ENCODE peak calls at places on chromosome 17, in seven cellular contexts. D, U, L, R, A, K and J are unnamed samples. For H3K9me3, the result is how much of the 10 kb centered on the place peaks cover.

GRCh38 chr17:63191610-63192009 is 225.6 kb downstream of the TANC2 start:
- DNase-seq in D (peak), U (no peak), L (no peak), R (no peak), A (no peak), K (no peak), J (no peak)

GRCh38 chr17:81200695-81201580 is 21.8 kb downstream of the CEP131 start:
- DNase-seq in D (peak), U (peak), L (peak), R (no peak), A (no peak), K (peak), J (peak)

GRCh38 chr17:47728214-47728877 is 4.7 kb upstream of the TBX21 start:
- DNase-seq in D (no peak), U (no peak), L (no peak), R (no peak), A (no peak), K (no peak), J (no peak)

GRCh38 chr17:8015957-8016631 is 13.7 kb downstream of the GUCY2D start:
- DNase-seq in D (no peak), U (no peak), L (no peak), R (no peak), A (peak), K (peak), J (no peak)

GRCh38 chr17:57600092-57600491 is 145.0 kb downstream of the CCDC182 start:
- DNase-seq in D (no peak), U (no peak), L (peak), R (no peak), A (no peak), K (no peak), J (no peak)

GRCh38 chr17:57565119-57565635 is 179.9 kb downstream of the CCDC182 start:
- DNase-seq in D (no peak), U (no peak), L (no peak), R (no peak), A (no peak), K (no peak), J (no peak)

GRCh38 chr17:27631409-27631755 is 394 bp downstream of the LGALS9 start:
- DNase-seq in D (no peak), U (no peak), L (no peak), R (no peak), A (no peak), K (no peak), J (no peak)

GRCh38 chr17:73646409-73647305 is 2.4 kb upstream of the SDK2 start:
- DNase-seq in D (no peak), U (no peak), L (peak), R (no peak), A (peak), K (no peak), J (no peak)

GRCh38 chr17:802481-802880 is 20.3 kb downstream of the MRM3 start:
- DNase-seq in D (no peak), U (no peak), L (no peak), R (peak), A (no peak), K (no peak), J (no peak)

GRCh38 chr17:3888343-3889171 is 4.3 kb downstream of the CAMKK1 start:
- DNase-seq in D (peak), U (peak), L (no peak), R (peak), A (no peak), K (peak), J (peak)

GRCh38 chr17:2964831-2965230 is 98.6 kb downstream of the OR1D5 start:
- DNase-seq in D (no peak), U (no peak), L (no peak), R (no peak), A (no peak), K (no peak), J (no peak)

GRCh38 chr17:54956802-54957201 is 11.7 kb downstream of the COX11 start:
- DNase-seq in D (no peak), U (no peak), L (no peak), R (no peak), A (no peak), K (no peak), J (no peak)

GRCh38 chr17:61426482-61427304 is 25.5 kb upstream of the TBX4 start:
- DNase-seq in D (no peak), U (peak), L (no peak), R (no peak), A (no peak), K (no peak), J (no peak)

GRCh38 chr17:65868881-65869280 is 307.4 kb upstream of the AXIN2 start:
- DNase-seq in D (no peak), U (no peak), L (no peak), R (no peak), A (no peak), K (no peak), J (no peak)

GRCh38 chr17:73536700-73537680 is 107.3 kb downstream of the SDK2 start:
- DNase-seq in D (no peak), U (no peak), L (no peak), R (no peak), A (no peak), K (no peak), J (no peak)

GRCh38 chr17:4411201-4411600 is 22.5 kb upstream of the SPNS3 start:
- DNase-seq in D (no peak), U (no peak), L (no peak), R (no peak), A (no peak), K (no peak), J (no peak)

GRCh38 chr17:29096094-29096493 is 53.2 kb downstream of the PIPOX start:
- DNase-seq in D (no peak), U (no peak), L (no peak), R (no peak), A (no peak), K (no peak), J (no peak)

GRCh38 chr17:28567604-28568003 is 3.7 kb downstream of the PIGS start:
- DNase-seq in D (no peak), U (no peak), L (no peak), R (no peak), A (no peak), K (no peak), J (no peak)

GRCh38 chr17:15023589-15023988 is 241.5 kb downstream of the PMP22 start:
- DNase-seq in D (no peak), U (no peak), L (no peak), R (no peak), A (no peak), K (no peak), J (no peak)

GRCh38 chr17:63132509-63132911 is 166.5 kb downstream of the TANC2 start:
- DNase-seq in D (no peak), U (no peak), L (no peak), R (no peak), A (no peak), K (no peak), J (no peak)

GRCh38 chr17:21249911-21250703 is 3.1 kb downstream of the NATD1 start:
- DNase-seq in D (no peak), U (no peak), L (no peak), R (no peak), A (no peak), K (no peak), J (no peak)

GRCh38 chr17:49547566-49547965 is 28.1 kb upstream of the NXPH3 start:
- DNase-seq in D (no peak), U (no peak), L (no peak), R (peak), A (no peak), K (no peak), J (no peak)

GRCh38 chr17:48016112-48016511 is 21.5 kb downstream of the COPZ2 start:
- DNase-seq in D (no peak), U (peak), L (no peak), R (no peak), A (no peak), K (no peak), J (no peak)

GRCh38 chr17:48611213-48611612 is 396 bp upstream of the HOXB7 start:
- DNase-seq in D (no peak), U (peak), L (no peak), R (no peak), A (no peak), K (no peak), J (no peak)

GRCh38 chr17:6110592-6110991 is 40.4 kb downstream of the WSCD1 start:
- DNase-seq in D (no peak), U (no peak), L (no peak), R (no peak), A (no peak), K (no peak), J (no peak)

GRCh38 chr17:29571486-29571882 is 3.0 kb downstream of the TP53I13 start:
- DNase-seq in D (no peak), U (no peak), L (no peak), R (no peak), A (no peak), K (no peak), J (no peak)

GRCh38 chr17:79298801-79299200 is 224.2 kb downstream of the ENGASE start:
- DNase-seq in D (no peak), U (no peak), L (no peak), R (no peak), A (no peak), K (no peak), J (no peak)

GRCh38 chr17:77285594-77286390 is 145.0 kb downstream of the SEC14L1 start:
- DNase-seq in D (peak), U (peak), L (no peak), R (peak), A (no peak), K (peak), J (peak)

GRCh38 chr17:7633093-7633492 is 3.2 kb downstream of the SHBG start:
- DNase-seq in D (no peak), U (no peak), L (no peak), R (no peak), A (no peak), K (no peak), J (no peak)

GRCh38 chr17:16255481-16255901 is 38.5 kb downstream of the PIGL start:
- DNase-seq in D (peak), U (peak), L (no peak), R (peak), A (no peak), K (peak), J (no peak)

GRCh38 chr17:80953471-80954315 is 37.9 kb upstream of the CHMP6 start:
- DNase-seq in D (no peak), U (no peak), L (no peak), R (peak), A (no peak), K (no peak), J (no peak)

GRCh38 chr17:79927688-79928501 is 88.7 kb upstream of the CBX4 start:
- DNase-seq in D (no peak), U (no peak), L (peak), R (no peak), A (no peak), K (no peak), J (no peak)

DNA sequence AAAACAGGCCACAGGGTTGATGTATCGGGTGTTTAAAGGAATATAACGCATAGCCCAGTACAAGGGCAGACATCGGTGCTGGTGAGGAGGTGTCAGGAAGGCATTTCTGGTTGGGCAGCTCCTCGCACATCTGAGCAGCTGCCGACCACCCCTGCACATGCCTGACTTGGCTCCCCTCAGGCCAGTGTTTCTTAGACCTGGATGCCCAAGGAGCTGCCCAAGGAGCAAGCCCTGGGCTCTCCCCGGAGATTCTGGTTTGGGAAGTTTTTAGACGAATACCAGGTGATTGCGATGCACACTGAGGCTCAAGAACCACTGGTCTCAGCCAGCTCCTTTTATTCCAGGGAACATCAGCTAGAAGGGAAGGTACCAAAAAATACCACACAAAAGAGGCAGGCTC is 11.6 kb downstream of the WIPI1 start:
- DNase-seq in D (no peak), U (no peak), L (no peak), R (no peak), A (no peak), K (no peak), J (no peak)
- H3K27ac ChIP-seq in D (peak), U (no peak), L (no peak), R (no peak), A (no peak), K (peak), J (no peak)

DNA sequence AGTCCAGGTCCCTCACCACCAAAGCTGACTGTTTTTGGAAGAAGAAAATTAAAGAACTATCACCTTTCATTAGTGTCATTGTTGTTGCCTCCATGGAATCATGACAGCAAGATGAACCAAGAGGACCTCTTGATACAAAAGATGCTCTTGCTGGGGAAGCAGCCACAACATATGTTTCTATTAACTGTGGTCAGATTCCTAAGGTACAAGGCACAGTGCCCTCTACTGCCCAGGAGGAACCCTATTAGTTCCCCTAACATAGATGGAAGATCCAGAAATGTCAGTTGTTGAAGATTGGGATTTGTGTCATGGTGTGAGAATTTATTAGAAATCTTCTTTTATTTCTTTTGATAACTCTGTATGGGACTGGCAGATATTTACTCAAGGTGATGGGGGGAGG is 188.2 kb upstream of the ANKFN1 start:
- DNase-seq in D (no peak), U (no peak), L (no peak), R (no peak), A (no peak), K (no peak), J (no peak)
- TF ChIP-seq CTCF in D (no peak), U (no peak), L (no peak), R (no peak), A (no peak), K (no peak), J (no peak)

GRCh38 chr17:44687752-44688151 is 1.8 kb downstream of the CCDC43 start:
- DNase-seq in D (no peak), U (no peak), L (no peak), R (no peak), A (no peak), K (no peak), J (no peak)
- H3K9me3 ChIP-seq in D (under half), U (under half), L (under half), R (under half), A (under half), K (under half), J (under half)

GRCh38 chr17:38353084-38353604 is 1.5 kb downstream of the SOCS7 start:
- DNase-seq in D (no peak), U (no peak), L (no peak), R (no peak), A (no peak), K (no peak), J (no peak)
- H3K27ac ChIP-seq in D (peak), U (peak), L (no peak), R (no peak), A (no peak), K (peak), J (no peak)

DNA sequence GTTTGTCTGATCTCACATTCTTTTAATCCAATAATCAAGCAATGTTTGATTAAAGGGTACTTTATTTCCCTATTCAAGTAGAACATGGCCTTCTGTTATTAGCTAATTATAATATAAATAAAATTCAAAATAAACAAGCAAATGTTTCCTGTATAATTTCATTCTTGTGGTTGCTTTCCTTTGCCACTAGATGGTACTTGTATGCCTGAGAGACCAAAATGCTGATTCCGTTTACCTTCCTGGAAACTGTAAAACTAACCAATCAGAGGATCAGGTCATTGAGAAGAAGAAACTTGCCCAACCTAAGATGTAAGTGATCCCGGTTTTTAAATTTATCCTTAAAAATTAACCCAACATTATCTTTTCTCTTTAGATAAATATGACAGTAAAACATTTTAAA is 8.1 kb upstream of the ABCA5 start:
- DNase-seq in D (no peak), U (peak), L (no peak), R (no peak), A (no peak), K (no peak), J (no peak)
- TF ChIP-seq CTCF in D (peak), U (peak), L (peak), R (peak), A (peak), K (peak), J (peak)

DNA sequence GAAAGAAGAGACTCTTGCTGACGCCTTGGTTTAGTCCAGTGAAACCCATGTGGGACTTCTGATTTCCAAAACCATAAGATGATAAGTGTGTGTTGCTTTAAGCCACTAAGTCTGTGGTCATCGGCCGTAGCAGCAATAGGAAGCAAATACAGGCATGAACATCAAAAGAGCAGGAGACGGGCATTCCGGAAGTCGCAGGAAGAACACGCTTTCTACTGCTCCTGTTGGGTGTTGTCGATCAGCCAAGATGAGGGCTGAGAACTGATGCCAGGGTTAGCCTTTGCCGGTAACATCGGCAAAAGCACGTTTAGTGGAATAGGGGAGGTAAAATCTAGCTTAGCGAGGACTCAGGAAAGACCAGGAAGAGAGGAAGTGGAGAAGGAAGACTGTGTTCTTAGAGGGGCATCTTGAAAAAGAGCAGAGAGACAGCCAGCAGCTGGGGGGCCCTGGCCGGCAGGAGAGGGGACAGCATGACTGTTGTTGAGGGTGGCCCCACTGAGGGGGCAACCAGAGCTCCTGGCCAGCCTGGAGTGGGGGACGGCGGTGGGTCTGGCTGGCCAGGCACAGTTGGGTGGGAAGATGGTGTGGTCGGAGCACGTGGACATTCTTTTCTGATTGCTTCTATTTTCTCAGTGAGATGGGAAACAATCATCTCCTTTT is 109.7 kb downstream of the METRNL start:
- DNase-seq in D (no peak), U (no peak), L (no peak), R (peak), A (no peak), K (no peak), J (no peak)
- H3K9me3 ChIP-seq in D (under half), U (under half), L (under half), R (under half), A (under half), K (under half), J (under half)

GRCh38 chr17:42667088-42667951 is 8.2 kb downstream of the TUBG2 start:
- DNase-seq in D (peak), U (peak), L (no peak), R (peak), A (no peak), K (peak), J (no peak)
- H3K27ac ChIP-seq in D (peak), U (peak), L (no peak), R (peak), A (no peak), K (peak), J (peak)

DNA sequence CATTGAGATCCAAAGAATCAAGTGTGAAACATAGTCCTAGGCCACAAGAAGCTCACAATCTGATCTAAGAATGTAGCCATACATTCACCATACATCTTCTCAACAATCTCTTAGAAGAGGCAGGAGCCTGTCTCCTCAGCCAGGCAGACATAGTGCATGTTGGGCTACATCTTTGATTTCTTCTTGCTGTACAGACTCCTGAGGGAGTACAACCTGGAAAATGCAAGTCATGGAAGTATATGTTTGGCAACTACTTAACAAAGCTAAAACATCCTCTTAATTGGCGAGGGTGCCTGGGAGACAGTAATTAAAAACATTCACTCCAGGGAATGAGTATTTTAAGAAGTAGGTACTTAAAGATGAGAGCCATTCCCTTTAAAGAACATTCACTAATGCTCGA is 79.2 kb upstream of the NOG start:
- DNase-seq in D (no peak), U (no peak), L (no peak), R (no peak), A (no peak), K (no peak), J (no peak)
- TF ChIP-seq CTCF in D (no peak), U (no peak), L (no peak), R (no peak), A (no peak), K (no peak), J (no peak)